ENCODE peak calls at places on chromosomes 5 and 9, in seven cellular contexts. R, U, H, M, Q, L and P are unnamed samples.

GRCh38 chr9:77663754-77664153 is 15.6 kb upstream of the GNA14 start:
- DNase-seq in M (no peak), L (no peak), R (peak), U (peak), H (no peak), Q (no peak), P (no peak)

GRCh38 chr5:109575506-109575905 is 114.2 kb upstream of the MAN2A1 start:
- DNase-seq in R (no peak), H (no peak), L (no peak), Q (no peak), M (no peak), U (no peak), P (no peak)

GRCh38 chr9:100714372-100715099 is 136.7 kb downstream of the CAVIN4 start:
- DNase-seq in R (peak), H (peak), M (peak), U (peak), Q (no peak), L (peak), P (peak)

GRCh38 chr5:128693779-128694178 is 155.7 kb upstream of the FBN2 start:
- DNase-seq in L (no peak), Q (no peak), H (no peak), U (peak), R (no peak), M (no peak), P (no peak)

GRCh38 chr9:128372188-128372641 is 1.0 kb downstream of the URM1 start:
- DNase-seq in Q (no peak), R (no peak), U (peak), L (peak), M (peak), H (no peak), P (no peak)

GRCh38 chr9:116497081-116497480 is 190.0 kb upstream of the TRIM32 start:
- DNase-seq in R (peak), U (peak), L (no peak), H (no peak), M (no peak), Q (no peak), P (no peak)

GRCh38 chr5:117681431-117681830 is 1106.8 kb upstream of the SEMA6A start:
- DNase-seq in H (no peak), Q (no peak), R (no peak), M (no peak), L (no peak), U (no peak), P (no peak)

GRCh38 chr5:170439246-170439943 is 50.2 kb upstream of the KCNMB1 start:
- DNase-seq in M (no peak), R (no peak), Q (no peak), U (no peak), L (no peak), H (no peak), P (no peak)

GRCh38 chr9:137085918-137086530 is 761 bp upstream of the MAN1B1 start:
- DNase-seq in H (peak), L (no peak), R (peak), U (peak), M (no peak), Q (no peak), P (peak)

GRCh38 chr9:90964101-90965020 is 162.7 kb downstream of the SYK start:
- DNase-seq in L (no peak), Q (no peak), R (peak), H (peak), M (no peak), U (no peak), P (peak)

GRCh38 chr5:119341452-119342349 is 14.1 kb upstream of the TNFAIP8 start:
- DNase-seq in H (no peak), M (no peak), Q (peak), L (no peak), U (no peak), R (no peak), P (peak)

GRCh38 chr5:146731909-146732659 is 146.5 kb downstream of the PPP2R2B start:
- DNase-seq in R (peak), U (peak), M (no peak), H (no peak), L (no peak), Q (no peak), P (no peak)

GRCh38 chr5:115246361-115246991 is 16.2 kb downstream of the PGGT1B start:
- DNase-seq in U (peak), H (no peak), Q (peak), R (peak), M (peak), L (no peak), P (peak)